ENCODE peak calls at places on chromosomes 2 and 18, in four cellular contexts. V, D, R and W are unnamed samples.

GRCh38 chr2:11744631-11745394 is 1.6 kb upstream of the LPIN1 start:
- DNase-seq in V (no peak), D (no peak), R (peak; percentile 31), W (peak; percentile 13)

GRCh38 chr2:97708608-97709007 is 4.8 kb upstream of the ZAP70 start:
- DNase-seq in V (no peak), D (no peak), R (no peak), W (no peak)

GRCh38 chr2:31049913-31050588 is 88.2 kb downstream of the GALNT14 start:
- DNase-seq in V (no peak), D (no peak), R (no peak), W (no peak)

GRCh38 chr18:60649816-60650215 is 277.2 kb upstream of the MC4R start:
- DNase-seq in V (no peak), D (no peak), R (peak; percentile 87), W (no peak)

GRCh38 chr18:58657081-58657480 is 14.2 kb upstream of the MALT1 start:
- DNase-seq in V (no peak), D (no peak), R (no peak), W (no peak)

GRCh38 chr18:75896865-75897264 is 469.4 kb upstream of the SMIM21 start:
- DNase-seq in V (no peak), D (no peak), R (peak; percentile 91), W (no peak)

GRCh38 chr2:82837588-82838304 is 1621.3 kb downstream of the SUCLG1 start:
- DNase-seq in V (no peak), D (no peak), R (no peak), W (no peak)

GRCh38 chr18:52046842-52047241 is 293.2 kb upstream of the DCC start:
- DNase-seq in V (no peak), D (no peak), R (peak; percentile 84), W (no peak)

GRCh38 chr2:19902272-19902730 is 518 bp upstream of the TTC32 start:
- DNase-seq in V (no peak), D (no peak), R (peak; percentile 57), W (no peak)

GRCh38 chr2:13770279-13770678 is 862.2 kb upstream of the LRATD1 start:
- DNase-seq in V (no peak), D (no peak), R (no peak), W (no peak)

GRCh38 chr2:8571286-8571791 is 110.5 kb upstream of the ID2 start:
- DNase-seq in V (no peak), D (no peak), R (no peak), W (no peak)

GRCh38 chr18:13620206-13620672 is 106.1 kb downstream of the FAM210A start:
- DNase-seq in V (no peak), D (no peak), R (no peak), W (no peak)

GRCh38 chr2:217611056-217611455 is 391.7 kb downstream of the TNS1 start:
- DNase-seq in V (no peak), D (no peak), R (no peak), W (no peak)

GRCh38 chr18:78733762-78734613 is 245.6 kb upstream of the SALL3 start:
- DNase-seq in V (no peak), D (peak; percentile 28), R (no peak), W (no peak)